ENCODE peak calls at places on chromosomes 7 and 10, in eight cellular contexts. E is CD8-positive, alpha-beta T cell; J is neuronal stem cell; W is right lobe of liver; Z is A549; F is hepatocyte; Y is GM23248; I is psoas muscle. L is an unnamed sample.

GRCh38 chr7:132009778-132010177 is 453.4 kb upstream of the PODXL start:
- DNase-seq in E (no peak), J (no peak), W (no peak), Z (no peak), F (no peak), Y (peak; percentile 27), I (no peak), L (no peak)

GRCh38 chr10:18368681-18369080 is 228.5 kb downstream of the CACNB2 start:
- DNase-seq in E (no peak), J (no peak), W (no peak), Z (no peak), F (peak; percentile 13), Y (peak; percentile 34), I (no peak), L (no peak)

GRCh38 chr10:230758-231157 is 95.5 kb downstream of the ZMYND11 start:
- DNase-seq in E (no peak), J (no peak), W (no peak), Z (peak; percentile 17), F (no peak), Y (peak; percentile 22), I (no peak), L (no peak)

GRCh38 chr7:100825760-100826545 is 1.4 kb downstream of the EPHB4 start:
- DNase-seq in E (no peak), J (no peak), W (no peak), Z (no peak), F (peak; percentile 67), Y (peak; percentile 64), I (no peak), L (no peak)

GRCh38 chr10:99976886-99977391 is 32.8 kb downstream of the DNMBP start:
- DNase-seq in E (no peak), J (no peak), W (no peak), Z (peak; percentile 55), F (peak; percentile 61), Y (peak; percentile 97), I (no peak), L (no peak)

GRCh38 chr10:35949820-35950219 is 307.7 kb upstream of the FZD8 start:
- DNase-seq in E (no peak), J (peak; percentile 90), W (no peak), Z (no peak), F (no peak), Y (no peak), I (no peak), L (no peak)

GRCh38 chr10:26199841-26200240 is 16.7 kb upstream of the GAD2 start:
- DNase-seq in E (no peak), J (no peak), W (no peak), Z (no peak), F (no peak), Y (no peak), I (no peak), L (no peak)

GRCh38 chr10:14328881-14329280 is 1.8 kb downstream of the FRMD4A start:
- DNase-seq in E (no peak), J (no peak), W (no peak), Z (no peak), F (no peak), Y (no peak), I (no peak), L (no peak)

GRCh38 chr7:14457567-14458453 is 444.7 kb downstream of the DGKB start:
- DNase-seq in E (peak; percentile 53), J (peak; percentile 77), W (peak; percentile 73), Z (peak; percentile 31), F (peak; percentile 93), Y (peak; percentile 89), I (peak; percentile 32), L (peak; percentile 57)

GRCh38 chr7:117085769-117086463 is 132.6 kb downstream of the ST7 start:
- DNase-seq in E (no peak), J (no peak), W (no peak), Z (no peak), F (no peak), Y (peak; percentile 73), I (no peak), L (no peak)

GRCh38 chr10:37680243-37680683 is 177.1 kb downstream of the ZNF248 start:
- DNase-seq in E (no peak), J (no peak), W (peak; percentile 36), Z (no peak), F (no peak), Y (no peak), I (no peak), L (no peak)
- H3K9me3 ChIP-seq in E (no peaks in the 10 kb centered on the region), J (peaks cover 54% of the 10 kb centered on the region), W (no peaks in the 10 kb centered on the region), Z (peaks cover 2% of the 10 kb centered on the region), F (no peaks in the 10 kb centered on the region), Y (no peaks in the 10 kb centered on the region), I (no peaks in the 10 kb centered on the region), L (no peaks in the 10 kb centered on the region)

DNA sequence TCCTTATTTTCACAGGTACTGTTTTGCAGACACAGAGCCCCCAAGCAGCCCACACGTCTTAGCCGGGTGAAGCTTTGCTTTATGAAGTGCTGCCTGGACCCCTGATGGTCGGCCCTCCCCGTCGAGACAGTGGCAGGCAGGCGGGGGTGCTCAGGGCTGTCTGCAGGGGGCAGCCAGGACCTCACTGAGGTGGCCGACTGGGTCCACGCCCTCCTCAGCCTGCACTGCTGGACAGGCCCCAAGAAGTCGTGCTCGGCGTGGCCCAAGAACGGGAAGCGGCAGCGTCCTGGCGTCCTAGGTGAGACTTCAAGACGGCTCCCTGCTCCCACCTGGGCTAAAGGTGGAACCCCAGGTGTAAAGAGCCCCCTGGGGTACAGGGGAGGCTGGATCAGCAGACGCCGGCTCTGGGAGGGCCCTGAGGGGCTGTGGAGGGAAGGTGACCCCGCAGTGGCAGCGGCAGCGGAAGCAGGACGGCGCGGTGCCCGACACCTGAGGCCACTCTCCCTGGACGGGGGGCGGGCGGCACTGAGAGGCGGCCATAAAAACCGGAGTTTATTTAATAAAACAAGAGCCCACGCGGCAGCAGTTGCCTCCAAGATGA is 179.4 kb downstream of the ELFN1 start:
- DNase-seq in E (no peak), J (no peak), W (peak; percentile 41), Z (no peak), F (no peak), Y (no peak), I (peak; percentile 6), L (peak; percentile 49)
- H3K4me1 ChIP-seq in E (peaks cover 6% of the 10 kb centered on the region), J (peaks cover 2% of the 10 kb centered on the region), W (peaks cover 22% of the 10 kb centered on the region), Z (no peaks in the 10 kb centered on the region), F (no peaks in the 10 kb centered on the region), Y (no peaks in the 10 kb centered on the region), I (peaks cover 12% of the 10 kb centered on the region), L (no peaks in the 10 kb centered on the region)

DNA sequence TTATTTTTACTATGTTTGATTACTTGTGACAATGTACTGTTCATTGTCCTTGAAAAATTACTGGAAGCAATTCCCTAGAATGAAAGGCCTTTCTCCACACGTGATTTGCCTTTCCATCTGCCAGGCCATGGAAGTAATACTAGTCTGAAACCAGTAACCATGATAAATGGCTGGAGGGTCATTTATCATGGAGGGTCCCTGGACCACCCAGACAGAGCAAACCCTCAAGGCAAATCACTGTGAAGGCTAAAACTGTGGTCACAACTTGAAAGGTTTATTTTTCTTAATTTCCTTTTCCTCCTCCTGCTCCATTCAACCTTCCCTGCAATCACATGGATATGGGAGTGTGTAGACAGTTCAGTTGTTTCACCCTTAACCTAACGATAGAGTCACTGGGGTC is 16.4 kb downstream of the BRAF start:
- DNase-seq in E (no peak), J (no peak), W (no peak), Z (no peak), F (no peak), Y (no peak), I (no peak), L (no peak)
- H3K9me3 ChIP-seq in E (no peaks in the 10 kb centered on the region), J (peaks cover 2% of the 10 kb centered on the region), W (no peaks in the 10 kb centered on the region), Z (no peaks in the 10 kb centered on the region), F (no peaks in the 10 kb centered on the region), Y (no peaks in the 10 kb centered on the region), I (no peaks in the 10 kb centered on the region), L (no peaks in the 10 kb centered on the region)

GRCh38 chr7:66142996-66143395 is 28.3 kb downstream of the CRCP start:
- DNase-seq in E (no peak), J (no peak), W (no peak), Z (no peak), F (no peak), Y (no peak), I (no peak), L (no peak)
- H3K4me1 ChIP-seq in E (no peaks in the 10 kb centered on the region), J (no peaks in the 10 kb centered on the region), W (peaks cover 51% of the 10 kb centered on the region), Z (peaks cover 15% of the 10 kb centered on the region), F (peaks cover 37% of the 10 kb centered on the region), Y (peaks cover 47% of the 10 kb centered on the region), I (peaks cover 5% of the 10 kb centered on the region), L (peaks cover 41% of the 10 kb centered on the region)

GRCh38 chr7:41752615-41753014 is 49.7 kb upstream of the INHBA start:
- DNase-seq in E (no peak), J (no peak), W (no peak), Z (no peak), F (no peak), Y (no peak), I (no peak), L (no peak)

GRCh38 chr7:41758321-41758720 is 55.4 kb upstream of the INHBA start:
- DNase-seq in E (no peak), J (no peak), W (no peak), Z (no peak), F (no peak), Y (no peak), I (no peak), L (no peak)

GRCh38 chr7:41754046-41754445 is 51.2 kb upstream of the INHBA start:
- DNase-seq in E (no peak), J (no peak), W (no peak), Z (no peak), F (no peak), Y (peak; percentile 1), I (no peak), L (no peak)

GRCh38 chr7:41756783-41757182 is 53.9 kb upstream of the INHBA start:
- DNase-seq in E (no peak), J (no peak), W (no peak), Z (no peak), F (no peak), Y (no peak), I (no peak), L (no peak)

GRCh38 chr7:41755100-41755499 is 52.2 kb upstream of the INHBA start:
- DNase-seq in E (no peak), J (peak; percentile 9), W (no peak), Z (no peak), F (no peak), Y (no peak), I (no peak), L (no peak)
- H3K9me3 ChIP-seq in E (no peaks in the 10 kb centered on the region), J (peaks cover 5% of the 10 kb centered on the region), W (no peaks in the 10 kb centered on the region), Z (no peaks in the 10 kb centered on the region), F (peaks cover 20% of the 10 kb centered on the region), Y (no peaks in the 10 kb centered on the region), I (no peaks in the 10 kb centered on the region), L (peaks cover 15% of the 10 kb centered on the region)

DNA sequence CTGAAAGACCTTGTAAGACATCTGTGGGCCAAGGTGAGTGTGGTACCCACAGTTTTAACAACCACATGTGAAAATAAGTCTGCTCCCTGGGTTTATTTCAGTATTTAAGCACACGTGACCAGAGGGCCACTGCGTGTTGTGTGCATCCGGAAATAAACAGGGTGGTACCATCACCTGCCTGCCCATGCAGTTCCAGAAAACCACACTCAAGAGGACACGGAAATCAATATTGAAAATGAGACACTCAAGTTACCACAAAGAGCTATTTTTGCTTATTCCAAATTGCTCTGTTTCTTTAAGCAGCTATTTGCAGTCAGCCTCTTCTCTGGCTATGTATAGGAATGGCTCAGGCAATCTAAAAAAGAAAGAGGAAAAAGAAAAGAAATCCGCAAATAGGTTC is 71.8 kb upstream of the LOXL4 start:
- DNase-seq in E (no peak), J (no peak), W (no peak), Z (no peak), F (no peak), Y (no peak), I (no peak), L (no peak)
- H3K4me1 ChIP-seq in E (peaks cover 8% of the 10 kb centered on the region), J (peaks cover 3% of the 10 kb centered on the region), W (no peaks in the 10 kb centered on the region), Z (no peaks in the 10 kb centered on the region), F (peaks cover 8% of the 10 kb centered on the region), Y (peaks cover 48% of the 10 kb centered on the region), I (peaks cover 27% of the 10 kb centered on the region), L (no peaks in the 10 kb centered on the region)